ENCODE peak calls at places on chromosomes 2 and 18, in six cellular contexts. Y is AG09319; L is CD8-positive, alpha-beta T cell; A is psoas muscle; F is bronchial epithelial cell; V is nephron progenitor cell. N is an unnamed sample.
A peak's percentile ranks its signal among the peaks of the same experiment; 100 is the strongest.

GRCh38 chr18:67183398-67183797 is 333.1 kb downstream of the DSEL start:
- DNase-seq in V (no peak), A (no peak), L (no peak), Y (no peak), F (no peak), N (no peak)

GRCh38 chr2:68831688-68832087 is 39.5 kb downstream of the BMP10 start:
- DNase-seq in A (no peak), L (no peak), F (no peak), V (no peak), Y (no peak), N (no peak)

GRCh38 chr18:27656167-27656778 is 471.2 kb upstream of the CHST9 start:
- DNase-seq in F (peak; percentile 89), Y (no peak), V (no peak), A (no peak), L (no peak), N (peak; percentile 16)

GRCh38 chr2:198499539-198499938 is 695.1 kb downstream of the PLCL1 start:
- DNase-seq in V (peak; percentile 11), Y (peak; percentile 36), F (no peak), L (no peak), A (peak; percentile 48), N (no peak)

GRCh38 chr2:99754215-99754614 is 264.4 kb upstream of the REV1 start:
- DNase-seq in F (peak; percentile 83), L (no peak), V (no peak), A (no peak), Y (peak; percentile 19), N (peak; percentile 13)

GRCh38 chr2:183148967-183149366 is 24.7 kb downstream of the NUP35 start:
- DNase-seq in Y (no peak), F (no peak), V (no peak), A (no peak), L (no peak), N (no peak)

GRCh38 chr2:216735661-216736060 is 40.3 kb upstream of the IGFBP5 start:
- DNase-seq in F (no peak), L (no peak), A (no peak), Y (no peak), V (no peak), N (no peak)

GRCh38 chr2:155733091-155733870 is 599.2 kb downstream of the NR4A2 start:
- DNase-seq in Y (no peak), L (no peak), F (peak; percentile 4), A (no peak), V (no peak), N (no peak)

GRCh38 chr2:129748653-129749052 is 230.8 kb upstream of the RAB6C start:
- DNase-seq in V (no peak), F (peak; percentile 69), Y (no peak), A (no peak), L (no peak), N (peak; percentile 48)

GRCh38 chr2:96095116-96095636 is 21.2 kb downstream of the ADRA2B start:
- DNase-seq in L (no peak), V (no peak), F (no peak), A (no peak), Y (no peak), N (no peak)

GRCh38 chr2:241935314-241935713 is 65.8 kb downstream of the RTP5 start:
- DNase-seq in F (peak; percentile 8), L (no peak), V (no peak), Y (no peak), A (no peak), N (peak; percentile 20)

GRCh38 chr2:75792146-75792545 is 81.4 kb upstream of the GCFC2 start:
- DNase-seq in Y (no peak), V (no peak), L (no peak), F (no peak), A (no peak), N (no peak)

GRCh38 chr18:12779456-12779855 is 76.6 kb downstream of the PSMG2 start:
- DNase-seq in A (no peak), F (no peak), Y (no peak), L (no peak), V (no peak), N (no peak)

GRCh38 chr2:109196081-109196875 is 67.3 kb downstream of the SH3RF3 start:
- DNase-seq in Y (no peak), V (no peak), F (no peak), A (peak; percentile 52), L (no peak), N (no peak)

GRCh38 chr18:38170845-38171244 is 605.2 kb upstream of the CELF4 start:
- DNase-seq in Y (no peak), V (no peak), L (no peak), A (no peak), F (no peak), N (no peak)

GRCh38 chr2:16662440-16662839 is 3.2 kb downstream of the CYRIA start:
- DNase-seq in A (peak; percentile 79), L (no peak), F (peak; percentile 62), Y (no peak), V (no peak), N (no peak)

GRCh38 chr2:171441470-171441869 is 7.4 kb downstream of the DCAF17 start:
- DNase-seq in V (no peak), A (no peak), F (no peak), Y (no peak), L (no peak), N (no peak)

GRCh38 chr2:32712870-32713269 is 85.0 kb downstream of the TTC27 start:
- DNase-seq in F (peak; percentile 39), A (no peak), L (no peak), Y (no peak), V (no peak), N (no peak)

GRCh38 chr18:12960846-12961397 is 13.1 kb downstream of the SEH1L start:
- DNase-seq in F (no peak), L (no peak), A (no peak), V (no peak), Y (no peak), N (no peak)

GRCh38 chr2:223260681-223261080 is 208.7 kb downstream of the KCNE4 start:
- DNase-seq in Y (no peak), L (no peak), V (no peak), A (no peak), F (peak; percentile 85), N (peak; percentile 46)

GRCh38 chr18:49459404-49460171 is 857 bp downstream of the DYM start:
- DNase-seq in L (no peak), V (no peak), Y (no peak), A (no peak), F (peak; percentile 33), N (peak; percentile 1)

GRCh38 chr2:2733818-2734217 is 402.7 kb upstream of the MYT1L start:
- DNase-seq in A (no peak), F (no peak), Y (no peak), L (no peak), V (no peak), N (no peak)

GRCh38 chr2:168632733-168633132 is 169.7 kb upstream of the NOSTRIN start:
- DNase-seq in L (no peak), V (no peak), A (no peak), Y (no peak), F (no peak), N (no peak)

GRCh38 chr18:79519751-79520472 is 124.2 kb downstream of the NFATC1 start:
- DNase-seq in A (no peak), L (peak; percentile 63), V (peak; percentile 42), F (no peak), Y (no peak), N (no peak)

GRCh38 chr18:35390956-35391695 is 14.0 kb upstream of the ZNF396 start:
- DNase-seq in A (no peak), F (no peak), Y (no peak), L (no peak), V (no peak), N (no peak)

GRCh38 chr2:675982-676646 is 1.1 kb downstream of the TMEM18 start:
- DNase-seq in V (peak; percentile 63), F (peak; percentile 91), L (peak; percentile 60), Y (peak; percentile 76), A (peak; percentile 73), N (peak; percentile 64)

GRCh38 chr2:218218409-218219185 is 1.6 kb downstream of the ARPC2 start:
- DNase-seq in F (peak; percentile 97), Y (no peak), L (peak; percentile 29), A (no peak), V (no peak), N (peak; percentile 71)

GRCh38 chr2:226118471-226119429 is 680.9 kb downstream of the IRS1 start:
- DNase-seq in F (peak; percentile 98), V (no peak), A (peak; percentile 32), L (no peak), Y (peak; percentile 79), N (peak; percentile 60)

GRCh38 chr2:222364280-222364895 is 60.0 kb upstream of the SGPP2 start:
- DNase-seq in L (no peak), F (peak; percentile 73), Y (no peak), V (no peak), A (no peak), N (peak; percentile 39)

GRCh38 chr18:21192308-21192624 is 49.8 kb upstream of the GREB1L start:
- DNase-seq in L (no peak), Y (no peak), V (no peak), A (no peak), F (no peak), N (no peak)
- TF ChIP-seq CTCF in L (no peak), Y (no peak), V (no peak), A (no peak), F (no peak), N (no peak)

GRCh38 chr2:60819155-60819862 is 62.1 kb upstream of the REL start:
- DNase-seq in F (no peak), L (peak; percentile 95), Y (no peak), A (no peak), V (no peak), N (no peak)

GRCh38 chr2:60821133-60821469 is 60.3 kb upstream of the REL start:
- DNase-seq in A (no peak), Y (no peak), L (no peak), V (no peak), F (no peak), N (no peak)

GRCh38 chr2:60819936-60820335 is 61.4 kb upstream of the REL start:
- DNase-seq in L (no peak), V (no peak), F (no peak), A (no peak), Y (no peak), N (no peak)

GRCh38 chr2:60820416-60821132 is 60.8 kb upstream of the REL start:
- DNase-seq in Y (no peak), V (no peak), L (no peak), F (no peak), A (no peak), N (no peak)

GRCh38 chr2:60818272-60818671 is 62.2 kb downstream of the PAPOLG start:
- DNase-seq in A (no peak), V (no peak), F (peak; percentile 33), L (peak; percentile 49), Y (no peak), N (no peak)
- TF ChIP-seq CTCF in A (no peak), V (no peak), F (peak; percentile 23), L (peak; percentile 19), Y (no peak), N (no peak)

GRCh38 chr18:56433919-56434318 is 204.5 kb downstream of the TXNL1 start:
- DNase-seq in Y (no peak), L (no peak), V (no peak), A (no peak), F (no peak), N (no peak)
- TF ChIP-seq CTCF in Y (no peak), L (no peak), V (no peak), A (no peak), F (no peak), N (no peak)

GRCh38 chr2:60516826-60517225 is 36.6 kb downstream of the BCL11A start:
- DNase-seq in A (no peak), Y (no peak), F (no peak), L (no peak), V (no peak), N (no peak)
- TF ChIP-seq CTCF in A (no peak), Y (no peak), F (no peak), L (no peak), V (no peak), N (no peak)

GRCh38 chr2:240595381-240596079 is 9.0 kb downstream of the CAPN10 start:
- DNase-seq in V (peak; percentile 55), L (peak; percentile 58), A (peak; percentile 55), F (no peak), Y (no peak), N (no peak)
- TF ChIP-seq CTCF in V (peak; percentile 44), L (no peak), A (no peak), F (peak; percentile 31), Y (peak; percentile 8), N (no peak)